ENCODE peak calls at places on chromosomes 4 and X, in nine cellular contexts. N, Y, Z, B, Q, K, V, M and O are unnamed samples.

GRCh38 chr4:41796545-41797210 is 48.2 kb upstream of the PHOX2B start:
- DNase-seq in K (no peak), Z (no peak), B (no peak), Y (no peak), M (no peak), V (no peak), N (no peak), Q (no peak), O (no peak)

GRCh38 chrX:9352683-9353430 is 112.0 kb upstream of the TBL1X start:
- DNase-seq in M (no peak), V (no peak), Q (no peak), N (no peak), Y (no peak), Z (no peak), B (peak), K (no peak), O (peak)

GRCh38 chrX:12421918-12422317 is 283.6 kb downstream of the FRMPD4 start:
- DNase-seq in V (no peak), K (no peak), M (no peak), Q (no peak), B (peak), Z (no peak), N (no peak), Y (no peak), O (no peak)

GRCh38 chr4:78480286-78480685 is 71.3 kb upstream of the ANXA3 start:
- DNase-seq in Q (no peak), M (no peak), V (no peak), B (no peak), Z (no peak), Y (no peak), K (no peak), N (no peak), O (no peak)

GRCh38 chr4:47954679-47955078 is 40.3 kb upstream of the NFXL1 start:
- DNase-seq in B (no peak), Y (no peak), Z (no peak), M (no peak), Q (no peak), K (no peak), N (no peak), V (no peak), O (no peak)

GRCh38 chr4:101651778-101652177 is 138.8 kb upstream of the BANK1 start:
- DNase-seq in Q (no peak), B (no peak), Z (no peak), K (no peak), M (no peak), N (no peak), Y (no peak), V (no peak), O (no peak)

GRCh38 chrX:153921511-153922285 is 4.4 kb downstream of the ARHGAP4 start:
- DNase-seq in N (no peak), Q (no peak), Z (no peak), V (no peak), K (no peak), B (no peak), M (no peak), Y (no peak), O (no peak)

GRCh38 chr4:108018038-108018883 is 28.6 kb downstream of the HADH start:
- DNase-seq in M (peak), K (peak), Q (peak), N (peak), V (peak), Y (peak), Z (peak), B (peak), O (peak)

GRCh38 chr4:80155286-80155982 is 41.9 kb upstream of the PRDM8 start:
- DNase-seq in N (no peak), Y (no peak), Q (no peak), V (no peak), K (no peak), B (no peak), Z (no peak), M (no peak), O (no peak)

GRCh38 chrX:99051639-99052038 is 1358.4 kb downstream of the PCDH19 start:
- DNase-seq in K (no peak), B (no peak), Z (no peak), M (no peak), Y (no peak), Q (no peak), V (no peak), N (no peak), O (no peak)